ENCODE peak calls at places on chromosomes 4 and X, in four cellular contexts. I is breast epithelium, Q is AG04450, C is cardiac muscle cell. N is an unnamed sample.

GRCh38 chr4:2798399-2799301 is 5.8 kb downstream of the SH3BP2 start:
- DNase-seq in C (peak; percentile 72), I (no peak), Q (no peak), N (peak; percentile 28)

GRCh38 chr4:80446664-80447063 is 111.1 kb downstream of the CFAP299 start:
- DNase-seq in I (no peak), C (no peak), Q (no peak), N (no peak)

GRCh38 chr4:8607603-8608481 is 15.3 kb downstream of the CPZ start:
- DNase-seq in Q (no peak), C (peak; percentile 22), I (no peak), N (no peak)

GRCh38 chr4:95984081-95984480 is 144.2 kb downstream of the PDHA2 start:
- DNase-seq in Q (no peak), I (no peak), C (no peak), N (no peak)

GRCh38 chr4:13626492-13627184 is 887 bp downstream of the BOD1L1 start:
- DNase-seq in I (no peak), Q (no peak), C (no peak), N (no peak)

GRCh38 chr4:48708610-48709009 is 71.5 kb downstream of the FRYL start:
- DNase-seq in Q (no peak), I (no peak), C (no peak), N (no peak)

GRCh38 chr4:81207793-81208192 is 7.2 kb downstream of the PRKG2 start:
- DNase-seq in Q (peak; percentile 39), I (no peak), C (peak; percentile 84), N (peak; percentile 54)

GRCh38 chr4:6179362-6179761 is 21.0 kb downstream of the JAKMIP1 start:
- DNase-seq in Q (no peak), I (no peak), C (no peak), N (no peak)

GRCh38 chr4:129148892-129149291 is 52.9 kb downstream of the C4orf33 start:
- DNase-seq in C (no peak), I (no peak), Q (no peak), N (no peak)

GRCh38 chr4:8289151-8289750 is 19.7 kb downstream of the HTRA3 start:
- DNase-seq in Q (no peak), C (no peak), I (no peak), N (no peak)

GRCh38 chr4:155604718-155605601 is 61.7 kb upstream of the GUCY1A1 start:
- DNase-seq in Q (peak; percentile 82), I (no peak), C (peak; percentile 96), N (peak; percentile 88)

GRCh38 chr4:14023036-14023435 is 395.5 kb upstream of the BOD1L1 start:
- DNase-seq in I (no peak), C (no peak), Q (no peak), N (no peak)

GRCh38 chr4:125688841-125689240 is 374.1 kb downstream of the FAT4 start:
- DNase-seq in C (no peak), I (no peak), Q (no peak), N (no peak)

GRCh38 chr4:1393866-1394265 is 12.4 kb downstream of the NKX1-1 start:
- DNase-seq in Q (no peak), C (no peak), I (no peak), N (no peak)

GRCh38 chr4:149910604-149911367 is 95.1 kb upstream of the IQCM start:
- DNase-seq in Q (no peak), I (no peak), C (no peak), N (peak; percentile 21)

GRCh38 chr4:185820119-185821028 is 8.4 kb upstream of the SORBS2 start:
- DNase-seq in I (no peak), C (no peak), Q (no peak), N (no peak)

GRCh38 chr4:89245459-89245858 is 62.1 kb downstream of the GPRIN3 start:
- DNase-seq in C (no peak), Q (no peak), I (no peak), N (no peak)

GRCh38 chrX:136200466-136200865 is 50.7 kb downstream of the MAP7D3 start:
- DNase-seq in I (no peak), C (peak; percentile 36), Q (no peak), N (peak; percentile 44)

GRCh38 chr4:186740822-186741221 is 17.2 kb upstream of the FAT1 start:
- DNase-seq in Q (no peak), I (no peak), C (no peak), N (no peak)

GRCh38 chrX:140091276-140091886 is 126.1 kb upstream of the CXorf66 start:
- DNase-seq in I (no peak), C (peak; percentile 12), Q (no peak), N (no peak)

GRCh38 chrX:46876901-46877300 is 35.3 kb upstream of the JADE3 start:
- DNase-seq in I (no peak), Q (no peak), C (no peak), N (no peak)

GRCh38 chrX:15680401-15680800 is 15.8 kb upstream of the CLTRN start:
- DNase-seq in Q (no peak), C (peak; percentile 51), I (no peak), N (peak; percentile 71)

GRCh38 chr4:39635023-39635422 is 3.6 kb downstream of the SMIM14 start:
- DNase-seq in Q (no peak), C (no peak), I (no peak), N (peak; percentile 3)

GRCh38 chrX:41265615-41266014 is 68.3 kb upstream of the DDX3X start:
- DNase-seq in C (peak; percentile 29), Q (peak; percentile 57), I (no peak), N (peak; percentile 88)

GRCh38 chr4:3471098-3471760 is 8.1 kb downstream of the DOK7 start:
- DNase-seq in Q (no peak), I (no peak), C (no peak), N (no peak)

GRCh38 chrX:102154218-102154860 is 1.4 kb downstream of the BEX5 start:
- DNase-seq in I (no peak), Q (no peak), C (no peak), N (no peak)

GRCh38 chr4:77922158-77923094 is 59.8 kb downstream of the MRPL1 start:
- DNase-seq in I (no peak), Q (no peak), C (peak; percentile 58), N (no peak)

GRCh38 chr4:84804126-84804525 is 162.4 kb downstream of the WDFY3 start:
- DNase-seq in C (peak; percentile 66), Q (no peak), I (no peak), N (peak; percentile 46)

GRCh38 chr4:2281575-2282343 is 19.9 kb upstream of the MXD4 start:
- DNase-seq in C (no peak), I (no peak), Q (no peak), N (no peak)

GRCh38 chr4:54540931-54541330 is 116.8 kb upstream of the KIT start:
- DNase-seq in I (no peak), Q (no peak), C (no peak), N (no peak)

GRCh38 chrX:140503714-140504351 is 1.0 kb downstream of the SOX3 start:
- DNase-seq in C (peak; percentile 18), Q (no peak), I (no peak), N (no peak)

GRCh38 chrX:4315891-4316290 is 602.4 kb upstream of the PRKX start:
- DNase-seq in C (no peak), Q (no peak), I (no peak), N (no peak)

GRCh38 chrX:46884799-46885198 is 27.4 kb upstream of the JADE3 start:
- DNase-seq in Q (no peak), C (no peak), I (no peak), N (no peak)

GRCh38 chr4:19009886-19010285 is 988.3 kb upstream of the LCORL start:
- DNase-seq in C (no peak), Q (no peak), I (no peak), N (peak; percentile 73)

GRCh38 chr4:114349543-114350175 is 248.9 kb upstream of the UGT8 start:
- DNase-seq in C (no peak), I (no peak), Q (peak; percentile 16), N (peak; percentile 27)

GRCh38 chr4:169333265-169333664 is 62.5 kb upstream of the SH3RF1 start:
- DNase-seq in C (no peak), I (no peak), Q (no peak), N (no peak)

GRCh38 chr4:108611360-108611759 is 9.0 kb upstream of the RPL34 start:
- DNase-seq in Q (no peak), I (no peak), C (peak; percentile 55), N (peak; percentile 45)
- TF ChIP-seq CTCF in Q (no peak), I (no peak), C (peak; percentile 56), N (peak; percentile 53)

GRCh38 chrX:149540133-149540620 is 635 bp upstream of the EOLA1 start:
- DNase-seq in I (peak; percentile 91), C (peak; percentile 93), Q (peak; percentile 75), N (peak; percentile 94)
- H3K4me3 ChIP-seq in I (peak overlapping the region; percentile 61), C (peak overlapping the region; percentile 66), Q (peak overlapping the region; percentile 83), N (peak overlapping the region; percentile 80)

DNA sequence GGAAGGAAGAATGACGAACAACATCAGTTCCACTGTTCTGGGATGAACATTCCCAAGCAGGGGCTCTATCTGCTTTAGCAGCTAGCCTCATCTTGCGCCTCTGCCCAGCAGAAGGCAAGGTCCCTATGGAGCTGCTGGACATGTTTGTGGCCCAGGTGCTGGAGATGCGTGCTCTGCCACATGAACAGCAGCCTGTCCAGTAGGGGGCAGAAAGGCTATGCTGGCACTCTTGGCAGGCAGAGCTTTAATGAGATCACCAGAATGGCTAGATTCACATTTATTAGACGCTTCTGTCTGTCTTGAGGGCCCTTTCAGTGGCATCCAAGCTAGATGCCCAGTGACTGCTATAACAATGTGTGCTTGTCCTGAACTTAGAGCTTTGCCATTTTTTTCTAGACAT is 1826.0 kb downstream of the STIM2 start:
- DNase-seq in C (peak; percentile 32), Q (no peak), I (no peak), N (peak; percentile 18)
- TF ChIP-seq CTCF in C (peak; percentile 37), Q (peak; percentile 57), I (no peak), N (peak; percentile 54)

GRCh38 chrX:643911-644303 is 13.3 kb downstream of the SHOX start:
- DNase-seq in Q (no peak), I (no peak), C (no peak), N (no peak)
- H3K4me3 ChIP-seq in Q (no peak overlapping the region), I (no peak overlapping the region), C (no peak overlapping the region), N (no peak overlapping the region)

GRCh38 chr4:38050560-38051350 is 90.6 kb downstream of the PTTG2 start:
- DNase-seq in C (peak; percentile 71), I (no peak), Q (no peak), N (peak; percentile 76)

GRCh38 chr4:38056024-38056685 is 96.0 kb downstream of the PTTG2 start:
- DNase-seq in C (peak; percentile 24), Q (no peak), I (no peak), N (no peak)

GRCh38 chr4:38058186-38058585 is 98.0 kb downstream of the PTTG2 start:
- DNase-seq in C (no peak), I (no peak), Q (no peak), N (no peak)

GRCh38 chr4:38060829-38061431 is 100.7 kb downstream of the PTTG2 start:
- DNase-seq in I (no peak), C (peak; percentile 75), Q (no peak), N (peak; percentile 74)

GRCh38 chr4:38055566-38055965 is 95.4 kb downstream of the PTTG2 start:
- DNase-seq in Q (no peak), I (no peak), C (no peak), N (no peak)
- TF ChIP-seq CTCF in Q (no peak), I (no peak), C (no peak), N (no peak)

N was measured in fibroblast of villous mesenchyme.